ENCODE peak calls at places on chromosomes 13 and 19, in eight cellular contexts. One of them, this sample, is unnamed.

GRCh38 chr13:35838356-35838755 is 292.8 kb downstream of the DCLK1 start:
- DNase-seq in mammary epithelial cell: peak; percentile 21
- DNase-seq in NCI-H2029: no peak
- DNase-seq in neural progenitor cell: no peak
- DNase-seq in GM12891: no peak
- DNase-seq in CD8-positive, alpha-beta T cell: no peak
- DNase-seq in mucosa of gallbladder: no peak
- DNase-seq in COLO829: peak; percentile 14
- DNase-seq in this sample: no peak

GRCh38 chr13:94248454-94249233 is 230.8 kb downstream of the DCT start:
- DNase-seq in mammary epithelial cell: peak; percentile 13
- DNase-seq in NCI-H2029: no peak
- DNase-seq in neural progenitor cell: no peak
- DNase-seq in GM12891: no peak
- DNase-seq in CD8-positive, alpha-beta T cell: no peak
- DNase-seq in mucosa of gallbladder: no peak
- DNase-seq in COLO829: no peak
- DNase-seq in this sample: no peak

GRCh38 chr13:93147293-93147645 is 79.3 kb upstream of the GPC6 start:
- DNase-seq in mammary epithelial cell: no peak
- DNase-seq in NCI-H2029: no peak
- DNase-seq in neural progenitor cell: no peak
- DNase-seq in GM12891: no peak
- DNase-seq in CD8-positive, alpha-beta T cell: no peak
- DNase-seq in mucosa of gallbladder: no peak
- DNase-seq in COLO829: no peak
- DNase-seq in this sample: no peak

GRCh38 chr19:56617531-56617930 is 22.4 kb downstream of the ZNF71 start:
- DNase-seq in mammary epithelial cell: no peak
- DNase-seq in NCI-H2029: no peak
- DNase-seq in neural progenitor cell: no peak
- DNase-seq in GM12891: no peak
- DNase-seq in CD8-positive, alpha-beta T cell: no peak
- DNase-seq in mucosa of gallbladder: no peak
- DNase-seq in COLO829: no peak
- DNase-seq in this sample: no peak

GRCh38 chr19:35812220-35813042 is at the start of gene PRODH2:
- DNase-seq in mammary epithelial cell: no peak
- DNase-seq in NCI-H2029: no peak
- DNase-seq in neural progenitor cell: no peak
- DNase-seq in GM12891: no peak
- DNase-seq in CD8-positive, alpha-beta T cell: no peak
- DNase-seq in mucosa of gallbladder: no peak
- DNase-seq in COLO829: no peak
- DNase-seq in this sample: no peak

GRCh38 chr19:28063702-28064101 is 1149.2 kb downstream of the UQCRFS1 start:
- DNase-seq in mammary epithelial cell: no peak
- DNase-seq in NCI-H2029: no peak
- DNase-seq in neural progenitor cell: no peak
- DNase-seq in GM12891: no peak
- DNase-seq in CD8-positive, alpha-beta T cell: no peak
- DNase-seq in mucosa of gallbladder: no peak
- DNase-seq in COLO829: no peak
- DNase-seq in this sample: no peak

GRCh38 chr19:15113245-15114152 is 6.3 kb downstream of the SYDE1 start:
- DNase-seq in mammary epithelial cell: no peak
- DNase-seq in NCI-H2029: no peak
- DNase-seq in neural progenitor cell: no peak
- DNase-seq in GM12891: no peak
- DNase-seq in CD8-positive, alpha-beta T cell: no peak
- DNase-seq in mucosa of gallbladder: no peak
- DNase-seq in COLO829: no peak
- DNase-seq in this sample: no peak

GRCh38 chr13:21531475-21531874 is 72.4 kb upstream of the ZDHHC20 start:
- DNase-seq in mammary epithelial cell: no peak
- DNase-seq in NCI-H2029: no peak
- DNase-seq in neural progenitor cell: no peak
- DNase-seq in GM12891: no peak
- DNase-seq in CD8-positive, alpha-beta T cell: no peak
- DNase-seq in mucosa of gallbladder: no peak
- DNase-seq in COLO829: no peak
- DNase-seq in this sample: no peak

GRCh38 chr19:40717325-40717879 is 490 bp downstream of the ITPKC start:
- DNase-seq in mammary epithelial cell: no peak
- DNase-seq in NCI-H2029: no peak
- DNase-seq in neural progenitor cell: no peak
- DNase-seq in GM12891: no peak
- DNase-seq in CD8-positive, alpha-beta T cell: no peak
- DNase-seq in mucosa of gallbladder: peak; percentile 29
- DNase-seq in COLO829: no peak
- DNase-seq in this sample: no peak

GRCh38 chr13:52085416-52085815 is 43.5 kb downstream of the NEK5 start:
- DNase-seq in mammary epithelial cell: peak; percentile 70
- DNase-seq in NCI-H2029: no peak
- DNase-seq in neural progenitor cell: no peak
- DNase-seq in GM12891: no peak
- DNase-seq in CD8-positive, alpha-beta T cell: no peak
- DNase-seq in mucosa of gallbladder: no peak
- DNase-seq in COLO829: no peak
- DNase-seq in this sample: no peak

GRCh38 chr19:11421607-11422098 is 2.5 kb upstream of the RGL3 start:
- DNase-seq in mammary epithelial cell: no peak
- DNase-seq in NCI-H2029: no peak
- DNase-seq in neural progenitor cell: peak; percentile 61
- DNase-seq in GM12891: no peak
- DNase-seq in CD8-positive, alpha-beta T cell: peak; percentile 17
- DNase-seq in mucosa of gallbladder: peak; percentile 39
- DNase-seq in COLO829: peak; percentile 53
- DNase-seq in this sample: no peak

GRCh38 chr13:21074601-21075302 is 13.4 kb upstream of the LATS2 start:
- DNase-seq in mammary epithelial cell: no peak
- DNase-seq in NCI-H2029: no peak
- DNase-seq in neural progenitor cell: no peak
- DNase-seq in GM12891: peak; percentile 31
- DNase-seq in CD8-positive, alpha-beta T cell: no peak
- DNase-seq in mucosa of gallbladder: no peak
- DNase-seq in COLO829: no peak
- DNase-seq in this sample: no peak

GRCh38 chr19:54916822-54917221 is 10.9 kb downstream of the NCR1 start:
- DNase-seq in mammary epithelial cell: no peak
- DNase-seq in NCI-H2029: no peak
- DNase-seq in neural progenitor cell: no peak
- DNase-seq in GM12891: no peak
- DNase-seq in CD8-positive, alpha-beta T cell: no peak
- DNase-seq in mucosa of gallbladder: no peak
- DNase-seq in COLO829: no peak
- DNase-seq in this sample: peak; percentile 26

GRCh38 chr13:34035676-34036325 is 217.9 kb downstream of the RFC3 start:
- DNase-seq in mammary epithelial cell: peak; percentile 86
- DNase-seq in NCI-H2029: no peak
- DNase-seq in neural progenitor cell: no peak
- DNase-seq in GM12891: no peak
- DNase-seq in CD8-positive, alpha-beta T cell: no peak
- DNase-seq in mucosa of gallbladder: no peak
- DNase-seq in COLO829: no peak
- DNase-seq in this sample: no peak

This sample was measured in GM18507.